ENCODE peak calls at places on chromosomes 2 and 18, in ten cellular contexts. One of them, this sample, is unnamed.
A peak's percentile ranks its signal among the peaks of the same experiment; 100 is the strongest.

GRCh38 chr2:233503947-233504637 is 62.5 kb downstream of the USP40 start:
- DNase-seq in aorta: no peak
- DNase-seq in thoracic aorta: no peak
- DNase-seq in PC-9: no peak
- DNase-seq in astrocyte of the spinal cord: no peak
- DNase-seq in stimulated activated CD4-positive, alpha-beta T cell treated with anti-CD3 and anti-CD28 coated beads, Interleukin-2, amount 100 ng/mL, for 24 hours: no peak
- DNase-seq in GM23248: no peak
- DNase-seq in HTR-8/SVneo: no peak
- DNase-seq in T-cell: no peak
- DNase-seq in glomerular endothelial cell: no peak
- DNase-seq in this sample: no peak

GRCh38 chr2:173218331-173219056 is 136.2 kb upstream of the CDCA7 start:
- DNase-seq in glomerular endothelial cell: no peak
- DNase-seq in HTR-8/SVneo: no peak
- DNase-seq in PC-9: no peak
- DNase-seq in thoracic aorta: no peak
- DNase-seq in aorta: no peak
- DNase-seq in stimulated activated CD4-positive, alpha-beta T cell treated with anti-CD3 and anti-CD28 coated beads, Interleukin-2, amount 100 ng/mL, for 24 hours: no peak
- DNase-seq in astrocyte of the spinal cord: peak; percentile 12
- DNase-seq in T-cell: no peak
- DNase-seq in GM23248: peak; percentile 9
- DNase-seq in this sample: no peak

GRCh38 chr2:218229239-218229638 is 12.2 kb downstream of the ARPC2 start:
- DNase-seq in glomerular endothelial cell: peak; percentile 64
- DNase-seq in stimulated activated CD4-positive, alpha-beta T cell treated with anti-CD3 and anti-CD28 coated beads, Interleukin-2, amount 100 ng/mL, for 24 hours: peak; percentile 34
- DNase-seq in astrocyte of the spinal cord: peak; percentile 89
- DNase-seq in GM23248: peak; percentile 84
- DNase-seq in aorta: no peak
- DNase-seq in thoracic aorta: no peak
- DNase-seq in PC-9: peak; percentile 33
- DNase-seq in T-cell: peak; percentile 11
- DNase-seq in HTR-8/SVneo: peak; percentile 45
- DNase-seq in this sample: no peak

GRCh38 chr2:231379266-231380215 is 16.0 kb upstream of the B3GNT7 start:
- DNase-seq in glomerular endothelial cell: no peak
- DNase-seq in astrocyte of the spinal cord: no peak
- DNase-seq in stimulated activated CD4-positive, alpha-beta T cell treated with anti-CD3 and anti-CD28 coated beads, Interleukin-2, amount 100 ng/mL, for 24 hours: no peak
- DNase-seq in HTR-8/SVneo: no peak
- DNase-seq in T-cell: no peak
- DNase-seq in aorta: no peak
- DNase-seq in thoracic aorta: no peak
- DNase-seq in GM23248: no peak
- DNase-seq in PC-9: peak; percentile 50
- DNase-seq in this sample: no peak

GRCh38 chr2:16362611-16363010 is 303.0 kb downstream of the CYRIA start:
- DNase-seq in HTR-8/SVneo: no peak
- DNase-seq in aorta: no peak
- DNase-seq in thoracic aorta: no peak
- DNase-seq in astrocyte of the spinal cord: no peak
- DNase-seq in PC-9: no peak
- DNase-seq in glomerular endothelial cell: no peak
- DNase-seq in GM23248: no peak
- DNase-seq in T-cell: no peak
- DNase-seq in stimulated activated CD4-positive, alpha-beta T cell treated with anti-CD3 and anti-CD28 coated beads, Interleukin-2, amount 100 ng/mL, for 24 hours: no peak
- DNase-seq in this sample: no peak

GRCh38 chr2:40758778-40759177 is 306.9 kb upstream of the SLC8A1 start:
- DNase-seq in HTR-8/SVneo: no peak
- DNase-seq in aorta: no peak
- DNase-seq in T-cell: no peak
- DNase-seq in glomerular endothelial cell: no peak
- DNase-seq in PC-9: no peak
- DNase-seq in GM23248: peak; percentile 27
- DNase-seq in stimulated activated CD4-positive, alpha-beta T cell treated with anti-CD3 and anti-CD28 coated beads, Interleukin-2, amount 100 ng/mL, for 24 hours: no peak
- DNase-seq in astrocyte of the spinal cord: no peak
- DNase-seq in thoracic aorta: no peak
- DNase-seq in this sample: no peak

GRCh38 chr2:128346291-128346690 is 27.6 kb upstream of the HS6ST1 start:
- DNase-seq in astrocyte of the spinal cord: no peak
- DNase-seq in stimulated activated CD4-positive, alpha-beta T cell treated with anti-CD3 and anti-CD28 coated beads, Interleukin-2, amount 100 ng/mL, for 24 hours: no peak
- DNase-seq in thoracic aorta: no peak
- DNase-seq in HTR-8/SVneo: no peak
- DNase-seq in T-cell: no peak
- DNase-seq in glomerular endothelial cell: no peak
- DNase-seq in PC-9: no peak
- DNase-seq in aorta: peak; percentile 68
- DNase-seq in GM23248: no peak
- DNase-seq in this sample: no peak

GRCh38 chr18:58447342-58448190 is 181.3 kb downstream of the ALPK2 start:
- DNase-seq in thoracic aorta: no peak
- DNase-seq in astrocyte of the spinal cord: peak; percentile 37
- DNase-seq in GM23248: peak; percentile 26
- DNase-seq in aorta: no peak
- DNase-seq in glomerular endothelial cell: no peak
- DNase-seq in HTR-8/SVneo: no peak
- DNase-seq in T-cell: no peak
- DNase-seq in PC-9: no peak
- DNase-seq in stimulated activated CD4-positive, alpha-beta T cell treated with anti-CD3 and anti-CD28 coated beads, Interleukin-2, amount 100 ng/mL, for 24 hours: no peak
- DNase-seq in this sample: peak; percentile 70

GRCh38 chr2:218648473-218649100 is 10.8 kb downstream of the ZNF142 start:
- DNase-seq in PC-9: peak; percentile 54
- DNase-seq in GM23248: peak; percentile 72
- DNase-seq in stimulated activated CD4-positive, alpha-beta T cell treated with anti-CD3 and anti-CD28 coated beads, Interleukin-2, amount 100 ng/mL, for 24 hours: peak; percentile 57
- DNase-seq in aorta: peak; percentile 74
- DNase-seq in astrocyte of the spinal cord: peak; percentile 63
- DNase-seq in T-cell: peak; percentile 48
- DNase-seq in HTR-8/SVneo: peak; percentile 64
- DNase-seq in glomerular endothelial cell: no peak
- DNase-seq in thoracic aorta: no peak
- DNase-seq in this sample: no peak

GRCh38 chr2:111219285-111219684 is 98.6 kb downstream of the BCL2L11 start:
- DNase-seq in PC-9: no peak
- DNase-seq in stimulated activated CD4-positive, alpha-beta T cell treated with anti-CD3 and anti-CD28 coated beads, Interleukin-2, amount 100 ng/mL, for 24 hours: no peak
- DNase-seq in T-cell: no peak
- DNase-seq in astrocyte of the spinal cord: peak; percentile 54
- DNase-seq in aorta: no peak
- DNase-seq in thoracic aorta: no peak
- DNase-seq in glomerular endothelial cell: no peak
- DNase-seq in HTR-8/SVneo: no peak
- DNase-seq in GM23248: no peak
- DNase-seq in this sample: no peak